ENCODE peak calls at places on chromosome 13, in six cellular contexts. C is hepatocyte, B is adrenal gland, E is right lobe of liver, G is keratinocyte, L is brain microvascular endothelial cell. X is an unnamed sample. For H3K27me3, the result is how much of the 10 kb centered on the place peaks cover.

GRCh38 chr13:23462815-23463559 is 29.5 kb upstream of the SACS start:
- DNase-seq in B (no peak), C (no peak), E (no peak), G (no peak), L (peak), X (no peak)

GRCh38 chr13:113192902-113193301 is 15.6 kb downstream of the PCID2 start:
- DNase-seq in L (peak), B (no peak), C (no peak), G (no peak), E (no peak), X (peak)

GRCh38 chr13:100547805-100548204 is 40.8 kb downstream of the GGACT start:
- DNase-seq in L (no peak), C (peak), G (no peak), E (peak), B (no peak), X (peak)

GRCh38 chr13:79913141-79913827 is 427.6 kb downstream of the SPRY2 start:
- DNase-seq in B (no peak), G (no peak), L (no peak), E (no peak), C (no peak), X (no peak)

GRCh38 chr13:76715621-76716020 is 170.6 kb downstream of the KCTD12 start:
- DNase-seq in E (no peak), G (no peak), L (no peak), C (no peak), B (no peak), X (no peak)

GRCh38 chr13:49064459-49064858 is 88.7 kb downstream of the FNDC3A start:
- DNase-seq in L (no peak), G (no peak), B (no peak), C (no peak), E (no peak), X (no peak)

GRCh38 chr13:98606296-98606695 is 29.4 kb upstream of the STK24 start:
- DNase-seq in C (no peak), L (no peak), G (peak), B (no peak), E (no peak), X (no peak)

GRCh38 chr13:110301606-110302131 is 5.3 kb downstream of the COL4A1 start:
- DNase-seq in C (peak), L (peak), B (no peak), E (no peak), G (no peak), X (no peak)

GRCh38 chr13:99659234-99659633 is 158.0 kb downstream of the TM9SF2 start:
- DNase-seq in E (no peak), L (no peak), C (no peak), B (no peak), G (no peak), X (no peak)

GRCh38 chr13:43229506-43229905 is 206.1 kb downstream of the DNAJC15 start:
- DNase-seq in L (peak), C (no peak), B (no peak), E (no peak), G (no peak), X (peak)

GRCh38 chr13:40377783-40378182 is 288.7 kb downstream of the FOXO1 start:
- DNase-seq in L (peak), C (no peak), G (no peak), B (no peak), E (no peak), X (no peak)

GRCh38 chr13:98039964-98040363 is 86.5 kb downstream of the IPO5 start:
- DNase-seq in B (no peak), G (no peak), L (no peak), C (no peak), E (no peak), X (no peak)

GRCh38 chr13:73401769-73402168 is 343.0 kb downstream of the KLF5 start:
- DNase-seq in G (no peak), E (no peak), B (no peak), L (no peak), C (no peak), X (no peak)

GRCh38 chr13:20160346-20161274 is at the start of gene GJA3:
- DNase-seq in E (no peak), L (no peak), B (no peak), G (no peak), C (peak), X (no peak)

GRCh38 chr13:20156711-20157110 is 4.1 kb downstream of the GJA3 start:
- DNase-seq in C (no peak), B (no peak), G (no peak), L (no peak), E (no peak), X (no peak)

GRCh38 chr13:20161275-20161950 is 561 bp upstream of the GJA3 start:
- DNase-seq in B (no peak), L (no peak), C (peak), G (no peak), E (no peak), X (no peak)

GRCh38 chr13:20159646-20160345 is 1.1 kb downstream of the GJA3 start:
- DNase-seq in G (no peak), L (no peak), C (no peak), B (no peak), E (no peak), X (no peak)

GRCh38 chr13:20157387-20157786 is 3.5 kb downstream of the GJA3 start:
- DNase-seq in C (no peak), E (no peak), L (no peak), G (no peak), B (no peak), X (no peak)
- H3K27me3 ChIP-seq in C (half or more), E (under half), L (under half), G (under half), B (half or more), X (under half)

GRCh38 chr13:41606646-41607045 is 149.3 kb downstream of the RGCC start:
- DNase-seq in L (no peak), E (no peak), C (peak), G (no peak), B (no peak), X (no peak)
- H3K4me3 ChIP-seq in L (no peak), E (no peak), C (no peak), G (no peak), B (no peak), X (no peak)

GRCh38 chr13:24624801-24625231 is 55.4 kb upstream of the ATP12A start:
- DNase-seq in C (no peak), B (no peak), G (no peak), L (no peak), E (no peak), X (no peak)
- H3K27me3 ChIP-seq in C (under half), B (under half), G (under half), L (under half), E (under half), X (under half)

DNA sequence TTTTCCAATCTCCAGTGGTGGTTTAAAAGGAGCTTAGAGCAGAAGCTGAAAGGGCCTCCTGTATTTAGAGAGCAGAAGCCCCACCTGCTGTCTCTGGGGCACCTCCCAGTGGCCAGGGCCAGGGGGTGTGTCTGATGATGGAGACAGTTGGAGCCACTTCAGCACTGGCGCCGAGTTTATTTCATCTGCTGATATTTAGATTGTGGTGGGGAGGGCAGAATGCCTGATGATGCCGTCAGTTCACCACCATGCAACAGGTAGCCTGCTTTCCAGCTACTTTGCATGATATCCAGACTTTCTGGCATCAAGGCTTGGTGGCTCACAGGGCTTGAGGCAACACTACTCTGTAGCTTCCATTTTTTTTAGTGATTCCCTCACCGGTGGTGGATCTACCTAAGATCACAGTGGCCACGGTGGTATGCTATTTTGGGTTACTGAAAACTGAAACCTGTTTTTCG is 371.9 kb downstream of the KCNRG start:
- DNase-seq in G (no peak), L (no peak), B (no peak), E (peak), C (peak), X (no peak)
- H3K4me3 ChIP-seq in G (no peak), L (no peak), B (no peak), E (peak), C (no peak), X (no peak)